ENCODE peak calls at places on chromosomes 11 and 22, in five cellular contexts. Y is psoas muscle, X is ELR, R is HT-29, M is HFF-Myc. I is an unnamed sample.

GRCh38 chr11:35815556-35816315 is 128.1 kb upstream of the LDLRAD3 start:
- DNase-seq in X (no peak), M (peak), R (no peak), Y (no peak), I (no peak)

GRCh38 chr22:47595122-47595521 is 832.7 kb downstream of the TBC1D22A start:
- DNase-seq in R (no peak), Y (no peak), M (no peak), X (no peak), I (no peak)

GRCh38 chr11:69213315-69213714 is 57.6 kb downstream of the SMIM38 start:
- DNase-seq in X (no peak), R (peak), M (no peak), Y (no peak), I (peak)

GRCh38 chr11:92149996-92150395 is 74.6 kb upstream of the FAT3 start:
- DNase-seq in Y (no peak), R (peak), M (no peak), X (no peak), I (no peak)

GRCh38 chr11:96061094-96061493 is 137.2 kb upstream of the MTMR2 start:
- DNase-seq in Y (no peak), X (no peak), M (no peak), R (no peak), I (no peak)

GRCh38 chr11:82810326-82810725 is 76.7 kb upstream of the FAM181B start:
- DNase-seq in R (no peak), Y (no peak), X (no peak), M (no peak), I (no peak)

GRCh38 chr11:19441752-19442553 is 201.2 kb upstream of the E2F8 start:
- DNase-seq in Y (no peak), R (peak), M (peak), X (peak), I (peak)

GRCh38 chr22:28891156-28891733 is 7.9 kb downstream of the ZNRF3 start:
- DNase-seq in R (no peak), M (no peak), X (no peak), Y (no peak), I (no peak)

GRCh38 chr22:39545310-39546063 is 12.9 kb upstream of the RPS19BP1 start:
- DNase-seq in Y (peak), X (no peak), R (peak), M (no peak), I (no peak)

GRCh38 chr11:776459-777287 is 614 bp downstream of the GATD1 start:
- DNase-seq in M (no peak), R (peak), Y (peak), X (peak), I (no peak)

GRCh38 chr11:111762981-111763643 is 3.1 kb downstream of the PPP2R1B start:
- DNase-seq in X (no peak), R (no peak), M (no peak), Y (no peak), I (no peak)

GRCh38 chr11:78651923-78652602 is 77.4 kb upstream of the NARS2 start:
- DNase-seq in M (no peak), Y (no peak), X (no peak), R (no peak), I (no peak)

GRCh38 chr11:130634981-130635473 is 186.6 kb downstream of the ADAMTS15 start:
- DNase-seq in R (no peak), X (peak), M (peak), Y (no peak), I (peak)

GRCh38 chr22:43211941-43212433 is 25.1 kb upstream of the TTLL12 start:
- DNase-seq in M (no peak), R (no peak), Y (no peak), X (no peak), I (no peak)

GRCh38 chr11:131217313-131218297 is 152.8 kb upstream of the NTM start:
- DNase-seq in X (peak), R (peak), Y (no peak), M (no peak), I (no peak)

GRCh38 chr11:24064309-24064903 is 432.4 kb upstream of the LUZP2 start:
- DNase-seq in R (no peak), Y (no peak), M (no peak), X (no peak), I (peak)